ENCODE peak calls at places on chromosomes 6 and 20, in six cellular contexts. N is OCI-M1, Z is heart right ventricle, E is hypothalamus, Y is DMS153, Q is posterior vena cava. S is an unnamed sample.

GRCh38 chr20:18728867-18729224 is 84.7 kb upstream of the SCP2D1 start:
- DNase-seq in N (no peak), Q (no peak), Y (no peak), E (no peak), Z (no peak), S (no peak)

GRCh38 chr20:10837901-10838300 is 164.1 kb upstream of the JAG1 start:
- DNase-seq in Z (no peak), N (no peak), E (no peak), Y (no peak), Q (no peak), S (no peak)

GRCh38 chr6:129192458-129192989 is 309.6 kb downstream of the LAMA2 start:
- DNase-seq in E (no peak), Q (no peak), Z (no peak), Y (no peak), N (no peak), S (no peak)

GRCh38 chr6:44054635-44055559 is 72.4 kb downstream of the MRPL14 start:
- DNase-seq in E (no peak), Y (no peak), N (no peak), Q (no peak), Z (no peak), S (no peak)

GRCh38 chr6:30092852-30093543 is 17.4 kb upstream of the RNF39 start:
- DNase-seq in Q (no peak), Y (no peak), N (no peak), Z (no peak), E (no peak), S (no peak)

GRCh38 chr6:157994126-157994795 is 12.6 kb downstream of the SYNJ2 start:
- DNase-seq in Z (no peak), Q (peak), N (peak), Y (no peak), E (no peak), S (no peak)

GRCh38 chr20:62142252-62143117 is 709 bp downstream of the PSMA7 start:
- DNase-seq in E (no peak), N (peak), Z (no peak), Y (no peak), Q (no peak), S (no peak)

GRCh38 chr6:5713519-5713918 is 293.2 kb downstream of the NRN1 start:
- DNase-seq in N (no peak), Q (no peak), Z (no peak), E (no peak), Y (no peak), S (no peak)

GRCh38 chr6:163335056-163335455 is 79.5 kb upstream of the QKI start:
- DNase-seq in E (no peak), Y (no peak), N (no peak), Z (no peak), Q (no peak), S (no peak)